ENCODE peak calls at places on chromosomes 12 and 14, in six cellular contexts. W is GM12878, F is H1, T is SK-N-SH, N is K562, R is HepG2. P is an unnamed sample.

GRCh38 chr14:58368951-58369350 is 26.8 kb upstream of the TOMM20L start:
- DNase-seq in F (no peak), N (no peak), T (no peak), R (no peak), W (no peak), P (no peak)

GRCh38 chr12:103947871-103948555 is 17.7 kb upstream of the TDG start:
- DNase-seq in F (no peak), T (no peak), W (no peak), R (no peak), N (no peak), P (no peak)

GRCh38 chr14:67850066-67850830 is 30.7 kb downstream of the RAD51B start:
- DNase-seq in W (no peak), R (no peak), F (no peak), T (no peak), N (no peak), P (no peak)

GRCh38 chr12:24608637-24609285 is 340.1 kb downstream of the BCAT1 start:
- DNase-seq in T (no peak), R (no peak), N (no peak), F (no peak), W (no peak), P (no peak)

GRCh38 chr14:95360828-95361227 is 41.1 kb upstream of the CLMN start:
- DNase-seq in R (no peak), W (no peak), F (no peak), T (no peak), N (no peak), P (no peak)

GRCh38 chr14:72510566-72510965 is 383.3 kb downstream of the DPF3 start:
- DNase-seq in F (no peak), W (no peak), N (no peak), R (no peak), T (no peak), P (no peak)

GRCh38 chr12:80811957-80812708 is 95.4 kb downstream of the MYF5 start:
- DNase-seq in F (no peak), W (no peak), N (no peak), T (no peak), R (no peak), P (no peak)

GRCh38 chr12:67472551-67472950 is 176.0 kb upstream of the DYRK2 start:
- DNase-seq in W (no peak), N (no peak), R (no peak), F (no peak), T (no peak), P (no peak)

GRCh38 chr12:52434096-52434733 is at the start of gene KRT75:
- DNase-seq in R (no peak), F (no peak), T (no peak), N (no peak), W (no peak), P (no peak)

GRCh38 chr12:8648598-8649205 is 13.9 kb downstream of the MFAP5 start:
- DNase-seq in N (no peak), F (no peak), T (no peak), R (no peak), W (peak), P (no peak)

GRCh38 chr12:125455556-125455955 is 390.3 kb downstream of the AACS start:
- DNase-seq in N (peak), T (no peak), F (no peak), R (no peak), W (no peak), P (no peak)

GRCh38 chr12:2395352-2395977 is 342.7 kb downstream of the CACNA1C start:
- DNase-seq in W (no peak), N (peak), T (peak), R (peak), F (peak), P (peak)

GRCh38 chr14:100677925-100678765 is 48.5 kb upstream of the DLK1 start:
- DNase-seq in N (peak), W (no peak), T (peak), F (no peak), R (no peak), P (no peak)

GRCh38 chr12:69732088-69732487 is 6.6 kb upstream of the RAB3IP start:
- DNase-seq in W (no peak), R (no peak), F (no peak), T (no peak), N (no peak), P (no peak)

GRCh38 chr14:80135305-80136088 is 75.8 kb downstream of the DIO2 start:
- DNase-seq in N (no peak), F (no peak), W (no peak), T (no peak), R (no peak), P (no peak)

GRCh38 chr12:56029666-56030293 is 8.9 kb downstream of the IKZF4 start:
- DNase-seq in T (peak), F (peak), N (peak), W (no peak), R (peak), P (peak)

GRCh38 chr14:71231521-71232393 is 324.5 kb downstream of the PCNX1 start:
- DNase-seq in R (no peak), T (peak), F (peak), W (peak), N (peak), P (peak)

GRCh38 chr12:94571556-94571955 is 78.8 kb downstream of the TMCC3 start:
- DNase-seq in N (peak), R (peak), F (no peak), T (no peak), W (no peak), P (no peak)

GRCh38 chr12:122080149-122081107 is 1.9 kb downstream of the MLXIP start:
- DNase-seq in N (peak), W (no peak), R (no peak), F (no peak), T (peak), P (peak)

GRCh38 chr14:22471545-22472121 is 117.4 kb downstream of the DAD1 start:
- DNase-seq in W (no peak), N (peak), F (peak), R (peak), T (peak), P (no peak)

GRCh38 chr12:124867389-124867930 is 3.8 kb upstream of the SCARB1 start:
- DNase-seq in F (no peak), T (no peak), W (no peak), N (peak), R (peak), P (no peak)

GRCh38 chr12:19288603-19289244 is 150.6 kb upstream of the AEBP2 start:
- DNase-seq in W (no peak), F (no peak), R (peak), N (peak), T (peak), P (no peak)

GRCh38 chr12:68223067-68223747 is 2.4 kb downstream of the IL26 start:
- DNase-seq in N (peak), F (peak), T (peak), R (peak), W (peak), P (peak)

GRCh38 chr12:57621497-57622292 is 10.5 kb downstream of the ARHGEF25 start:
- DNase-seq in F (peak), T (peak), W (no peak), N (peak), R (no peak), P (no peak)

GRCh38 chr12:32902287-32902996 is 5.9 kb upstream of the PKP2 start:
- DNase-seq in T (no peak), N (no peak), R (no peak), W (no peak), F (no peak), P (no peak)

GRCh38 chr14:93744876-93745275 is 43.4 kb downstream of the PRIMA1 start:
- DNase-seq in F (no peak), T (peak), N (no peak), R (no peak), W (no peak), P (no peak)

GRCh38 chr12:56998981-56999380 is 7.4 kb downstream of the ZBTB39 start:
- DNase-seq in T (no peak), W (peak), R (no peak), F (no peak), N (no peak), P (no peak)

GRCh38 chr12:92602930-92603623 is 99.7 kb upstream of the PLEKHG7 start:
- DNase-seq in F (no peak), T (no peak), W (no peak), R (no peak), N (no peak), P (no peak)

GRCh38 chr14:76574416-76574815 is 186.9 kb upstream of the VASH1 start:
- DNase-seq in T (no peak), N (no peak), F (no peak), W (no peak), R (no peak), P (no peak)

GRCh38 chr14:28763914-28764848 is 2.4 kb upstream of the FOXG1 start:
- DNase-seq in T (no peak), R (no peak), W (no peak), N (peak), F (peak), P (no peak)

GRCh38 chr12:8446642-8447547 is 8.9 kb upstream of the CLEC6A start:
- DNase-seq in N (no peak), R (no peak), W (no peak), F (no peak), T (no peak), P (no peak)

GRCh38 chr14:71355324-71356201 is 448.3 kb downstream of the PCNX1 start:
- DNase-seq in R (no peak), F (no peak), W (no peak), N (peak), T (peak), P (no peak)

GRCh38 chr14:104794641-104795467 is 694 bp downstream of the AKT1 start:
- DNase-seq in T (peak), R (no peak), F (no peak), N (peak), W (no peak), P (no peak)

GRCh38 chr14:95352481-95352880 is 32.8 kb upstream of the CLMN start:
- DNase-seq in T (no peak), F (no peak), R (no peak), W (no peak), N (no peak), P (no peak)

GRCh38 chr14:105440992-105441391 is 21.4 kb downstream of the MTA1 start:
- DNase-seq in R (no peak), T (no peak), W (no peak), N (no peak), F (no peak), P (no peak)

DNA sequence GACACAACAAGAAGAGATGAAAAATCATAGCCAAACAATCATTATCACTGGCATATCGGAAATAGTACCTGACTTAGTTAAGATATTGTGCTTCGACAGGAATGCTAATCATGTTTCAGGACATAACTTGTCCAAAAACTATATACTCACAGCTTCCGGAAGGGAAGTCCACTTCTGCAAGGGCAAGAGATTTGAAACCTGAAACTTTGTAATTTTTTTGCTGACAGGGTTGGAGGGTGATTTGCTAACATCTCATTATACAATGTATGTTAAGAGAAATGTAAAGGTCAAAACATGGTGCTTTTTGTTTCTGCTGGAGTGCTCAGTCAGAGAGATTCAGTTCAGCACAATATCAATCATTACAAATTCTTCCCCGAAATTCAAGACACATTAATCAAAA is 200.3 kb downstream of the CNTN1 start:
- DNase-seq in R (no peak), F (no peak), W (no peak), T (no peak), N (no peak), P (no peak)
- TF ChIP-seq GABPA in R (no peak), F (no peak), W (no peak), T (no peak), N (no peak), P (no peak)

GRCh38 chr14:89566180-89566579 is 149.1 kb upstream of the FOXN3 start:
- DNase-seq in W (no peak), T (no peak), R (no peak), F (no peak), N (no peak), P (no peak)

GRCh38 chr14:89564999-89565398 is 148.0 kb upstream of the FOXN3 start:
- DNase-seq in T (no peak), W (no peak), F (no peak), N (no peak), R (no peak), P (no peak)

GRCh38 chr14:89563503-89563902 is 146.5 kb upstream of the FOXN3 start:
- DNase-seq in F (no peak), T (no peak), R (no peak), N (no peak), W (no peak), P (no peak)

GRCh38 chr14:89566644-89567411 is 149.8 kb upstream of the FOXN3 start:
- DNase-seq in N (no peak), R (no peak), F (no peak), T (no peak), W (no peak), P (peak)

GRCh38 chr14:89564291-89564957 is 147.4 kb upstream of the FOXN3 start:
- DNase-seq in W (no peak), T (no peak), R (no peak), N (no peak), F (no peak), P (no peak)
- TF ChIP-seq GABPA in W (no peak), T (no peak), R (no peak), N (no peak), F (no peak), P (no peak)

GRCh38 chr14:65019944-65020566 is 33.4 kb downstream of the FNTB start:
- DNase-seq in N (peak), R (peak), F (no peak), W (no peak), T (peak), P (peak)
- TF ChIP-seq GABPA in N (no peak), R (no peak), F (no peak), W (no peak), T (no peak), P (no peak)

GRCh38 chr12:29547844-29548243 is 50.4 kb upstream of the OVCH1 start:
- DNase-seq in T (no peak), F (no peak), W (no peak), N (no peak), R (no peak), P (no peak)

GRCh38 chr12:29552994-29553748 is 55.7 kb upstream of the OVCH1 start:
- DNase-seq in W (no peak), R (no peak), N (no peak), T (no peak), F (no peak), P (no peak)

GRCh38 chr12:29556363-29556762 is 58.9 kb upstream of the OVCH1 start:
- DNase-seq in T (no peak), F (no peak), R (no peak), W (no peak), N (no peak), P (no peak)

GRCh38 chr12:29551879-29552278 is 54.4 kb upstream of the OVCH1 start:
- DNase-seq in F (no peak), N (no peak), W (no peak), R (no peak), T (no peak), P (no peak)

GRCh38 chr12:29552324-29552927 is 54.9 kb upstream of the OVCH1 start:
- DNase-seq in W (no peak), N (peak), T (peak), R (peak), F (peak), P (peak)
- TF ChIP-seq GABPA in W (no peak), N (no peak), T (no peak), R (no peak), F (no peak), P (no peak)

DNA sequence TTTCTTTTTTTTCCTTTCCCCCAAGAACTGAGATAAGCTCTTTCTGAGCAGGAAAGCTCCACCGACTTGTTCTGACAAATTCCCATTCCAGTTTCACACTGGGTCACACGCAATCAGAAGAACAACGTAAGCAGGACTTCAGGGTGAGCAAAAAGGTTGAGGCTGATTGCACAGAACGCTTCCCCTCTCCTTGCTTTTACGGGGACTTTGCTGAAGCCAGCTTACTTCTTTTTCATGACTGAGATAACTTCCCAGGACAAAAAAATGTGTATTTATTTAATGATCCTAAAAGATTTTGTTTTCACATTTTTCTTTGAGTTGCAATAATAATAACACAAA is 153.2 kb downstream of the PHLDA1 start:
- DNase-seq in N (no peak), T (no peak), W (no peak), R (no peak), F (no peak), P (no peak)
- TF ChIP-seq GABPA in N (no peak), T (no peak), W (no peak), R (no peak), F (no peak), P (no peak)

GRCh38 chr12:15534870-15535269 is 212.6 kb downstream of the PTPRO start:
- DNase-seq in W (no peak), T (no peak), R (no peak), F (no peak), N (no peak), P (peak)
- TF ChIP-seq GABPA in W (no peak), T (no peak), R (no peak), F (no peak), N (no peak), P (no peak)

P was measured in HL-60.